ENCODE peak calls at places on chromosomes 1 and 21, in five cellular contexts. N is testis, K is fibroblast of pulmonary artery, T is A549, P is cardiac fibroblast. U is an unnamed sample.

GRCh38 chr1:226526801-226527595 is 21.6 kb upstream of the STUM start:
- DNase-seq in N (peak), K (peak), T (no peak), P (peak), U (peak)

GRCh38 chr1:61585714-61586113 is 139.2 kb downstream of the TM2D1 start:
- DNase-seq in N (no peak), K (no peak), T (no peak), P (no peak), U (no peak)

GRCh38 chr1:115888976-115889375 is 48.0 kb upstream of the NHLH2 start:
- DNase-seq in N (no peak), K (no peak), T (no peak), P (no peak), U (no peak)

GRCh38 chr1:59229138-59229537 is 67.8 kb upstream of the FGGY start:
- DNase-seq in N (no peak), K (peak), T (no peak), P (peak), U (peak)

GRCh38 chr1:209800984-209801834 is 4.7 kb downstream of the IRF6 start:
- DNase-seq in N (peak), K (peak), T (no peak), P (peak), U (no peak)

GRCh38 chr1:100538935-100539835 is 1.2 kb downstream of the GPR88 start:
- DNase-seq in N (peak), K (no peak), T (no peak), P (no peak), U (peak)

GRCh38 chr21:31293986-31294385 is 50.1 kb downstream of the TIAM1 start:
- DNase-seq in N (no peak), K (peak), T (no peak), P (peak), U (peak)

GRCh38 chr1:112704908-112705627 is 1.9 kb downstream of the RHOC start:
- DNase-seq in N (peak), K (peak), T (peak), P (peak), U (peak)

GRCh38 chr1:3011631-3012510 is 9.4 kb upstream of the ACTRT2 start:
- DNase-seq in N (peak), K (no peak), T (no peak), P (no peak), U (no peak)

GRCh38 chr1:186094170-186094569 is 280.9 kb downstream of the TPR start:
- DNase-seq in N (no peak), K (peak), T (no peak), P (peak), U (peak)

GRCh38 chr1:32636793-32637561 is 13.4 kb downstream of the ZBTB8OS start:
- DNase-seq in N (no peak), K (no peak), T (no peak), P (no peak), U (no peak)

GRCh38 chr1:167717351-167717750 is 4.4 kb upstream of the MPZL1 start:
- DNase-seq in N (no peak), K (peak), T (no peak), P (no peak), U (peak)

DNA sequence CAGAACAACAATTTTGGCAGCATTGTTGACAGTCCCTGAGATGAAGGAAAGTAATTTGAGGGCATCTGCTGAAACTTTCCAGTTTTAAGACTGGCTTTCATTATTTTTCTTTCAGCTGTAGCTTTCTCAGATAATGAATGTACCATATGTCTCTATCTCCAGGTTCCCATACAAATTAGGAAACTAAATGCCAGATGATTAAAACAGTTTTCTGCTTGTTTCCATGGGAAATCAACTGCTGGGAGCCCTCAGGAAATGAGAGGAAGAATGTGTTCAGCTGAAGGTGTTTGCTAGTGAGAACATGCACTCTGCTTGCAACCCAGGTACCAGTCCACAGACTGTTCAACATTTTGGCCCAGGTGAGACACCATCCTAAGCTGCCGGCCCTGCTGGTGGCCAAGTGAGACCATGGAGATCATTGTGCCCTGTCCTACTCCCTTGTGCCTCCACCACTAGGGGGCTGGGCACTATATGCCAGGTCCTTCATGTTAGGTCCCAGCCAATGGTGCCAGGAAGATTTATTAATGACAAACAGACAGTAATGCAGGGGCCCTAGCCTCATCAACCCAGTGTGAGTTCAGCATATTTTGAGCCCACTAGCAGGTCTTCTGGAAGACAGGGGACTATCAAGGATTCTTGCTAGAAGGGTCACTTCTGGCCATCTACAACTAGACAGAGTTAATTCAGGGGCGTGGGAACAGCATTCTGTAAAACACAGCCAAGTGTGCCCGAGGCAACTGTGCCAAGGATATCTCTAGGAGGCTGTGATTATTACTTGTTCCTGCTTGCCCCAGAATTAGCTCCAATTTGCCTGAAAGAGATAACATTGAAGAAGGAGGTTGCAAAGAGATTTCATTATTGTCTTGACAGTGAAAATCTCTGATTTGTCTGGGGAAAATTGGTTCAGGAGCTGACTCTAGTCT is 17.0 kb upstream of the LRRC8C start:
- DNase-seq in N (peak), K (no peak), T (no peak), P (no peak), U (no peak)
- TF ChIP-seq CTCF in N (peak), K (peak), T (no peak), P (peak), U (peak)

GRCh38 chr21:41769521-41769920 is 2.7 kb upstream of the RIPK4 start:
- DNase-seq in N (no peak), K (no peak), T (no peak), P (no peak), U (no peak)

GRCh38 chr21:41769106-41769505 is 2.3 kb upstream of the RIPK4 start:
- DNase-seq in N (no peak), K (no peak), T (no peak), P (no peak), U (no peak)

GRCh38 chr21:41769933-41770332 is 3.1 kb upstream of the RIPK4 start:
- DNase-seq in N (no peak), K (no peak), T (no peak), P (no peak), U (no peak)

GRCh38 chr21:41767606-41768370 is 936 bp upstream of the RIPK4 start:
- DNase-seq in N (no peak), K (no peak), T (no peak), P (peak), U (peak)

DNA sequence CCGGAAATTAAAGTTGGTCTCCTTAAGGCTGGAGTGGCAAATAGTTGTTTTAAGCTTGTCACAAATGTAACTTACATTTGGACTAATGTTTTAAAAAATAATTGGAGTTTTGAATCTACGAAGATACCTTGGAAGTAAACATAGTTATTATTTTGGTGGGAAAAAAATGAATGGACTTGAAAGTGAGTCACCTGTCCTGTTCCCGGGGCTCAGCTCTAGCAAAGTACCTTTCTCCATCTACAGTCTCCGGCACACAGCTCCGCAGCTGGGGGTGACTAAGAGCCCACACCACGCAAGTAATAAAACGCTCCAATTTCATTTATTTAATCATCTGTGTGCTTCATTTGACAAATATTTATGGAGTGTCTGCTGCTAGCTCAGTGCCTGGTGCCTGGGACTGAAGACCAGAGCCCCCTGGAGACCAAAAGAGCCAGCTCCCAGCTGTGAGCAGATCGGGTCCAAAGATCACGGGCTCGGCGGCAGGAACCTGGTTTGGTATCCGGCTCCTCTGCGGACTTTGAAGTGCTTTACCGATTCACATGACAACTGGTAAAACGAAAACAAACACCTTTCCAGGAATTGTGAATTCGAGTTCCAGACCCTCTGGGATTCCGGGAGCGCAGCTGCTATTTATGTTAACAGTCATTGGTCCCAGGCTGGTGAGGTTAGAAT is 1.7 kb upstream of the RIPK4 start:
- DNase-seq in N (no peak), K (peak), T (no peak), P (peak), U (peak)
- H3K4me3 ChIP-seq in N (no peak), K (peak), T (peak), P (peak), U (peak)

GRCh38 chr21:25862596-25862995 is 127.8 kb downstream of the GABPA start:
- DNase-seq in N (peak), K (peak), T (no peak), P (peak), U (peak)
- TF ChIP-seq CTCF in N (peak), K (peak), T (peak), P (peak), U (peak)

DNA sequence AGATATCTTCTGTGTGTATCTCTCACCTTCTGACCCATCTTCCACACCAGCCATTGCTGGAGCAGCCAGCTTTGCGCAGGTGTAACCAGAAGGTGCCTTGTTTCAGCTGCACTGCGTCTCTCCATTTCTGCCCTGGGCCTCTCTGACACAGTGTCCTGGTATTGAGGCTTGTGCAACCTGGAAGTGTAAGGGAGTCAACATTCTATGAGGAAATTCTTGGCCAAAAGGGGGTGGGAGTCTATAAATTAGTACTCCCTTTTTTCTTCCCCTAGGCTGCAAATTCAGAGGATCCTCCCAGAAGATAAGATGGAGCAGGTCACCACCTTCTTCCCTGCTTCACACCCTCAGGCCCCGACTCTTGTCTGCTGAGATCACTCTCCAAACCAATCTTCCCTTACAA is 109.1 kb downstream of the MRPS6 start:
- DNase-seq in N (no peak), K (no peak), T (no peak), P (no peak), U (no peak)
- H3K4me3 ChIP-seq in N (no peak), K (no peak), T (no peak), P (no peak), U (no peak)

DNA sequence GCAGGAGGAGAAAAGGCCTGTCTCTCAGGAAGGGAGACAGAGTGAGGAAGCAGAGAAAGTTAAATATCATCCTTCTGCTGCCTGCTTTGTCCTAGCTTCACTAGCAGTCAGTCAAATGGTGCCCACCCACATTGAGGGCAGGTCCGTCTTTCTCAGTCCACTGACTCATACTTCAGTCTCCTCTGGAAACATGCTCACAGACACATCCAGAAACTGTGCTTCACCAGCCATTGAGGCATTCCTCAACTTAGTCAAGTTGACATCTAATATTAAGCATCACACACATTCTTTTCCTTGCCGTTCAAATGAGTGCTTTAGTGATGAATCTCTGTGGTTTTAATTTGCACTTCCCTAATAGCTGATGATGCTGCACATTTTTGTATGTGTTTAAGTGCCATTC is 777.8 kb upstream of the PRMT6 start:
- DNase-seq in N (no peak), K (no peak), T (no peak), P (no peak), U (no peak)
- TF ChIP-seq CTCF in N (no peak), K (no peak), T (no peak), P (no peak), U (no peak)

DNA sequence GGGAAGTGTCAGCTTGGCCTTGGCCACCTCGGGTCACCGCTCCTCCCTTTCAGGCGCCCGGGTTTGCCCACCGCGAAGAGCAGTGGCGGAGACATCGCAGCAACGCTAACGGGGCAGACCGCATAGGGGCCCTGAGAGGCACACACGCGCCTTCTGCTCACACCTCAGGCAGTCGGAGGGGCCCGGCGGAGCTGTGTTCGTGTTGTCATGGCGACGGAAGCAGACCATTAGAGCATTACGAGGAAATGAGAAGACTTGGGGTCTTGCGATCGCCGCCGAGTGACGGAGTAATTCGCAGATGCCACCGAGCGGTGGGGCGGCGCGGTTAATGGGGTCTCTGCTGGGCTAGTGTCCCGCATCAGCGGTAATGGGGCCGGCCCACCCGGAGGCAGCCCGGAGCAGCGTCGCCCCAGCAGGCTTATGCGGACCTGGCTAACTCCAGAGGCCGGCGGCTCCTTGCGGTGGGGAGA is 144.1 kb downstream of the TNR start:
- DNase-seq in N (peak), K (no peak), T (no peak), P (peak), U (no peak)
- H3K4me3 ChIP-seq in N (peak), K (no peak), T (no peak), P (no peak), U (no peak)

DNA sequence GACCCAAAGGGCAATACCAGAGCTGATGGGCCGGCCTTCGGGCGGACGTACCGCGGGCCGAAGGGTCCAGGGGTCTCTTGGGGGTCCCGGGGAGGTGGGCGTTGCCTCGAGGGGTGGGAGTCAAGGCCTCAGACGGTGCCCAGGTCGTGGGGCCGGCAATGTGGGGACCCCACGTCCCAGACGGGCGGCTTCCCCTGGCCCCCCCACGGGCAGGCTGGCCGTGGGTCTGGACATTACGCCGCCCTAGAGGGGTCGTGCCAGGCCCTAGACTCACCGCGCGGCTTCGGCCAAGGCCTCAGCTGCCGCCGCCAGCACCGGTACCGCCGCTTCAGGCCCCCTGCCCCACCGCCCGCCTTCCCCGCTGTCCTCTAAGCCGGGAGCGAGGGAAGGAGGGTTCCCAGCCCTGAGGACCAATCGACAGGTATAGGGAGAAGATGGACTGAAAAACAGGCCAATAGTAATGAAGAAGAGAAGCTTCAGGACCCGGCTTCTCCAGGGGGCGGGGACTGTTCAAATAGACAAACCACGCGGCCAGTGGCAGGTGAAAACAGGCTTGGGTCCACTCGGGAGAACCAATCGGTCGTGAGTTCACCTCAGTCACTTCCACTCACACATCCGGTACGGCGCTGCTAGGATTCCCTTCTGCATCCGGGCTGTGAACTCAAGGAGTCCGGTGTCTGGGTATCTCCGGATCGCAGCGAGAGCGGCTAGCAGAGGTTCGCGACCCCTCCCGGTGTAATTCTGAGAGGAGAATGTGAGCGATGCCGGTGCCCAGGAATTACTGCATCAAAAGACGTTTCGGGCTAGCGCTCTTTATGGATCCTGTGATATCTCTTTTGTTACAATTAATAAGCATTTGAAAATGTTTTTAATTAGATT is at the start of gene MTOR:
- DNase-seq in N (peak), K (peak), T (peak), P (peak), U (peak)
- TF ChIP-seq CTCF in N (no peak), K (peak), T (no peak), P (peak), U (no peak)